ENCODE peak calls at places on chromosomes 11 and 22, in five cellular contexts. I is stimulated activated CD4-positive, alpha-beta T cell treated with anti-CD3 and anti-CD28 coated beads, Interleukin-4, amount 100 ng/mL, for 24 hours; X is naive thymus-derived CD4-positive, alpha-beta T cell; D is iris pigment epithelial cell; B is CD8-positive, alpha-beta memory T cell. Z is an unnamed sample.

GRCh38 chr11:85947431-85948272 is 92.5 kb downstream of the CCDC83 start:
- DNase-seq in I (peak; percentile 23), X (no peak), D (peak; percentile 95), B (no peak), Z (peak; percentile 66)

GRCh38 chr11:37343279-37343678 is 745.2 kb upstream of the RAG2 start:
- DNase-seq in I (no peak), X (no peak), D (no peak), B (no peak), Z (no peak)

GRCh38 chr22:24420072-24420976 is 7.1 kb upstream of the ADORA2A start:
- DNase-seq in I (no peak), X (no peak), D (no peak), B (no peak), Z (no peak)

GRCh38 chr11:108635106-108635505 is 29.8 kb upstream of the DDX10 start:
- DNase-seq in I (no peak), X (no peak), D (peak; percentile 6), B (no peak), Z (no peak)

GRCh38 chr11:65571940-65572339 is 398 bp upstream of the FAM89B start:
- DNase-seq in I (no peak), X (no peak), D (peak; percentile 52), B (no peak), Z (peak; percentile 57)

GRCh38 chr11:94036096-94036495 is 14.9 kb downstream of the HEPHL1 start:
- DNase-seq in I (no peak), X (no peak), D (no peak), B (no peak), Z (peak; percentile 43)

GRCh38 chr11:9861860-9862725 is 198.2 kb downstream of the SWAP70 start:
- DNase-seq in I (peak; percentile 55), X (peak; percentile 21), D (peak; percentile 87), B (peak; percentile 4), Z (peak; percentile 82)

GRCh38 chr11:122091850-122092249 is 24.2 kb downstream of the BLID start:
- DNase-seq in I (no peak), X (no peak), D (no peak), B (no peak), Z (no peak)

GRCh38 chr22:25362215-25362882 is 142.9 kb downstream of the CRYBB2 start:
- DNase-seq in I (peak; percentile 75), X (peak; percentile 53), D (peak; percentile 31), B (peak; percentile 45), Z (peak; percentile 29)

GRCh38 chr11:31959711-31960110 is 131.2 kb upstream of the RCN1 start:
- DNase-seq in I (no peak), X (no peak), D (peak; percentile 26), B (no peak), Z (peak; percentile 88)

GRCh38 chr11:102564110-102564509 is 33.6 kb upstream of the MMP7 start:
- DNase-seq in I (no peak), X (no peak), D (peak; percentile 79), B (no peak), Z (peak; percentile 80)

GRCh38 chr11:103085758-103086365 is 6.1 kb downstream of the DCUN1D5 start:
- DNase-seq in I (no peak), X (no peak), D (peak; percentile 74), B (no peak), Z (no peak)

GRCh38 chr11:77559686-77560425 is 29.9 kb upstream of the AQP11 start:
- DNase-seq in I (no peak), X (no peak), D (peak; percentile 97), B (no peak), Z (peak; percentile 82)

GRCh38 chr11:47360341-47360740 is 7.8 kb upstream of the MYBPC3 start:
- DNase-seq in I (no peak), X (no peak), D (no peak), B (no peak), Z (no peak)

GRCh38 chr22:39954584-39955055 is 5.6 kb upstream of the TMA7B start:
- DNase-seq in I (no peak), X (no peak), D (peak; percentile 97), B (no peak), Z (peak; percentile 85)

GRCh38 chr22:37212174-37212906 is at the start of gene SSTR3:
- DNase-seq in I (no peak), X (no peak), D (no peak), B (no peak), Z (peak; percentile 26)

GRCh38 chr11:35585411-35585810 is 32.8 kb upstream of the FJX1 start:
- DNase-seq in I (no peak), X (no peak), D (no peak), B (no peak), Z (no peak)

GRCh38 chr22:41429232-41429945 is 17.2 kb downstream of the TOB2 start:
- DNase-seq in I (no peak), X (no peak), D (no peak), B (no peak), Z (peak; percentile 35)

GRCh38 chr22:43443072-43443471 is 31.3 kb downstream of the MPPED1 start:
- DNase-seq in I (no peak), X (no peak), D (no peak), B (no peak), Z (no peak)

GRCh38 chr22:46233231-46233630 is 16.9 kb downstream of the CDPF1 start:
- DNase-seq in I (no peak), X (no peak), D (no peak), B (no peak), Z (peak; percentile 76)